ENCODE peak calls at places on chromosomes 13 and 19, in six cellular contexts. L, B, H, M, Q and N are unnamed samples.

GRCh38 chr13:112424098-112424497 is 47.9 kb downstream of the SPACA7 start:
- DNase-seq in L (no peak), B (no peak), H (peak), M (no peak), Q (no peak), N (no peak)

GRCh38 chr13:35768551-35768950 is 292.1 kb upstream of the MAB21L1 start:
- DNase-seq in L (peak), B (no peak), H (no peak), M (no peak), Q (no peak), N (no peak)

GRCh38 chr13:35741657-35742056 is 265.2 kb upstream of the MAB21L1 start:
- DNase-seq in L (no peak), B (no peak), H (no peak), M (no peak), Q (no peak), N (no peak)

GRCh38 chr13:48808689-48809088 is 155.0 kb downstream of the CYSLTR2 start:
- DNase-seq in L (peak), B (no peak), H (no peak), M (no peak), Q (no peak), N (no peak)

GRCh38 chr19:31263317-31263716 is 85.9 kb downstream of the TSHZ3 start:
- DNase-seq in L (no peak), B (no peak), H (no peak), M (no peak), Q (no peak), N (no peak)

GRCh38 chr13:48370815-48371214 is 42.1 kb downstream of the LPAR6 start:
- DNase-seq in L (no peak), B (no peak), H (no peak), M (no peak), Q (no peak), N (no peak)

GRCh38 chr19:16374436-16374835 is 49.8 kb downstream of the KLF2 start:
- DNase-seq in L (no peak), B (no peak), H (peak), M (no peak), Q (no peak), N (no peak)

GRCh38 chr13:112719016-112719415 is 29.2 kb downstream of the ATP11A start:
- DNase-seq in L (peak), B (no peak), H (peak), M (no peak), Q (no peak), N (no peak)

GRCh38 chr13:72782717-72783116 is 784 bp downstream of the PIBF1 start:
- DNase-seq in L (peak), B (no peak), H (no peak), M (no peak), Q (no peak), N (no peak)

GRCh38 chr19:33282036-33282686 is 20.2 kb downstream of the CEBPA start:
- DNase-seq in L (no peak), B (no peak), H (no peak), M (no peak), Q (no peak), N (no peak)

GRCh38 chr13:101408154-101408553 is 8.2 kb downstream of the NALCN start:
- DNase-seq in L (no peak), B (no peak), H (no peak), M (no peak), Q (no peak), N (no peak)

GRCh38 chr19:11324079-11324661 is 15.3 kb downstream of the RAB3D start:
- DNase-seq in L (peak), B (peak), H (peak), M (peak), Q (no peak), N (peak)

GRCh38 chr13:80047406-80047805 is 293.5 kb downstream of the SPRY2 start:
- DNase-seq in L (peak), B (no peak), H (no peak), M (no peak), Q (no peak), N (no peak)

GRCh38 chr13:102040812-102041211 is 361.0 kb downstream of the FGF14 start:
- DNase-seq in L (no peak), B (no peak), H (no peak), M (no peak), Q (no peak), N (no peak)

GRCh38 chr13:80251403-80251802 is 89.5 kb downstream of the SPRY2 start:
- DNase-seq in L (peak), B (peak), H (no peak), M (no peak), Q (no peak), N (no peak)

GRCh38 chr13:46637213-46637612 is 84.2 kb downstream of the LRCH1 start:
- DNase-seq in L (no peak), B (no peak), H (no peak), M (no peak), Q (no peak), N (no peak)

GRCh38 chr19:1258161-1258492 is 9.7 kb downstream of the MIDN start:
- DNase-seq in L (no peak), B (no peak), H (peak), M (no peak), Q (no peak), N (no peak)
- TF ChIP-seq POLR2A in L (no peak), B (no peak), H (no peak), M (no peak), Q (peak), N (no peak)

GRCh38 chr19:47514869-47515588 is at the start of gene NAPA:
- DNase-seq in L (peak), B (peak), H (peak), M (peak), Q (peak), N (peak)
- TF ChIP-seq POLR2A in L (peak), B (peak), H (peak), M (peak), Q (peak), N (peak)

GRCh38 chr19:916645-917322 is 349 bp upstream of the KISS1R start:
- DNase-seq in L (no peak), B (no peak), H (peak), M (no peak), Q (no peak), N (no peak)
- TF ChIP-seq POLR2A in L (no peak), B (no peak), H (no peak), M (no peak), Q (no peak), N (no peak)

GRCh38 chr19:48752511-48753365 is at the start of gene FUT1:
- DNase-seq in L (no peak), B (no peak), H (peak), M (peak), Q (no peak), N (no peak)
- TF ChIP-seq POLR2A in L (no peak), B (no peak), H (peak), M (no peak), Q (no peak), N (peak)

GRCh38 chr19:21045028-21045427 is 24.6 kb downstream of the ZNF430 start:
- DNase-seq in L (no peak), B (no peak), H (no peak), M (no peak), Q (no peak), N (no peak)

GRCh38 chr19:21052902-21053301 is 29.1 kb upstream of the ZNF714 start:
- DNase-seq in L (no peak), B (no peak), H (no peak), M (no peak), Q (no peak), N (no peak)

GRCh38 chr19:21046489-21046888 is 26.0 kb downstream of the ZNF430 start:
- DNase-seq in L (no peak), B (no peak), H (no peak), M (no peak), Q (no peak), N (no peak)

GRCh38 chr19:21047712-21048111 is 27.3 kb downstream of the ZNF430 start:
- DNase-seq in L (no peak), B (no peak), H (no peak), M (no peak), Q (no peak), N (no peak)
- TF ChIP-seq POLR2A in L (no peak), B (no peak), H (no peak), M (no peak), Q (no peak), N (no peak)

GRCh38 chr13:28451482-28452217 is 43.3 kb downstream of the FLT1 start:
- DNase-seq in L (no peak), B (no peak), H (no peak), M (no peak), Q (no peak), N (no peak)
- TF ChIP-seq POLR2A in L (no peak), B (no peak), H (no peak), M (no peak), Q (no peak), N (no peak)

GRCh38 chr19:1563251-1563650 is 4.9 kb downstream of the MEX3D start:
- DNase-seq in L (no peak), B (no peak), H (no peak), M (no peak), Q (no peak), N (no peak)
- TF ChIP-seq POLR2A in L (no peak), B (no peak), H (no peak), M (no peak), Q (no peak), N (no peak)

GRCh38 chr13:36819064-36819810 is at the start of gene RFXAP:
- DNase-seq in L (peak), B (peak), H (peak), M (peak), Q (peak), N (peak)
- TF ChIP-seq POLR2A in L (no peak), B (peak), H (no peak), M (peak), Q (peak), N (no peak)